ENCODE peak calls at places on chromosomes 6 and 20, in five cellular contexts. O is adipocyte, H is AG09309, M is skeletal muscle cell, C is IMR-90. D is an unnamed sample.

GRCh38 chr20:44646023-44646640 is 5.4 kb downstream of the ADA start:
- DNase-seq in C (peak), H (no peak), O (no peak), M (peak), D (no peak)

GRCh38 chr6:121837545-121838229 is 402.2 kb downstream of the GJA1 start:
- DNase-seq in O (no peak), M (no peak), H (no peak), C (peak), D (no peak)

GRCh38 chr6:67689329-67689728 is 945.8 kb upstream of the ADGRB3 start:
- DNase-seq in H (no peak), O (no peak), C (no peak), M (no peak), D (no peak)

GRCh38 chr20:21808863-21809664 is 103.6 kb downstream of the PAX1 start:
- DNase-seq in C (no peak), O (no peak), M (no peak), H (no peak), D (peak)

GRCh38 chr20:19094959-19095541 is 117.4 kb upstream of the SLC24A3 start:
- DNase-seq in C (no peak), M (no peak), H (no peak), O (no peak), D (no peak)

GRCh38 chr20:48236001-48236400 is 450.7 kb upstream of the SULF2 start:
- DNase-seq in H (no peak), O (no peak), M (no peak), C (no peak), D (no peak)

GRCh38 chr6:149127212-149127611 is 190.3 kb upstream of the TAB2 start:
- DNase-seq in M (peak), C (peak), O (peak), H (no peak), D (no peak)

GRCh38 chr20:12072221-12072944 is 154.7 kb downstream of the BTBD3 start:
- DNase-seq in C (no peak), O (no peak), M (no peak), H (no peak), D (no peak)

GRCh38 chr6:13463941-13464340 is 23.5 kb downstream of the GFOD1 start:
- DNase-seq in O (no peak), M (no peak), H (no peak), C (no peak), D (no peak)

GRCh38 chr20:5919634-5920544 is 30.4 kb downstream of the TRMT6 start:
- DNase-seq in M (no peak), O (no peak), H (no peak), C (no peak), D (no peak)

GRCh38 chr6:153790881-153791473 is 248.1 kb upstream of the OPRM1 start:
- DNase-seq in O (no peak), M (peak), H (no peak), C (no peak), D (no peak)

GRCh38 chr6:157229733-157230132 is 93.6 kb downstream of the TMEM242 start:
- DNase-seq in H (no peak), O (no peak), M (no peak), C (no peak), D (no peak)

GRCh38 chr20:54642733-54643667 is 167.6 kb downstream of the DOK5 start:
- DNase-seq in H (no peak), C (no peak), O (no peak), M (no peak), D (no peak)

GRCh38 chr6:157613011-157613522 is 210.0 kb upstream of the SNX9 start:
- DNase-seq in M (peak), O (peak), C (peak), H (peak), D (no peak)

GRCh38 chr20:34579191-34579661 is 20.7 kb downstream of the MAP1LC3A start:
- DNase-seq in O (peak), H (peak), M (peak), C (peak), D (no peak)

GRCh38 chr6:94050515-94050914 is 631.2 kb upstream of the EPHA7 start:
- DNase-seq in C (no peak), H (no peak), O (no peak), M (no peak), D (no peak)

GRCh38 chr6:139402935-139403386 is 28.5 kb upstream of the CITED2 start:
- DNase-seq in C (peak), M (peak), O (peak), H (peak), D (peak)

GRCh38 chr20:57676517-57677322 is 33.1 kb downstream of the PMEPA1 start:
- DNase-seq in H (no peak), C (no peak), O (no peak), M (no peak), D (no peak)

GRCh38 chr6:123803862-123804681 is at the start of gene NKAIN2:
- DNase-seq in M (no peak), H (no peak), O (peak), C (no peak), D (peak)

GRCh38 chr20:51500311-51500710 is 42.2 kb downstream of the NFATC2 start:
- DNase-seq in C (no peak), H (no peak), M (no peak), O (no peak), D (no peak)

GRCh38 chr20:58839474-58839874 is 11.2 kb downstream of the GNAS-AS1 start:
- DNase-seq in O (peak), C (peak), H (no peak), M (no peak), D (peak)

GRCh38 chr6:143539106-143539505 is 27.6 kb upstream of the FUCA2 start:
- DNase-seq in O (no peak), C (no peak), M (no peak), H (no peak), D (no peak)

GRCh38 chr20:35238170-35238569 is 11.7 kb downstream of the MMP24 start:
- DNase-seq in H (no peak), O (no peak), C (no peak), M (no peak), D (no peak)

GRCh38 chr20:41309817-41310216 is 7.7 kb downstream of the ZHX3 start:
- DNase-seq in H (no peak), C (peak), O (no peak), M (peak), D (no peak)

GRCh38 chr6:17381429-17382147 is 11.8 kb upstream of the CAP2 start:
- DNase-seq in M (peak), O (peak), C (peak), H (peak), D (no peak)

GRCh38 chr6:20757761-20758160 is 223.5 kb downstream of the CDKAL1 start:
- DNase-seq in C (peak), M (peak), H (peak), O (peak), D (no peak)

GRCh38 chr6:53805725-53806124 is 10.9 kb downstream of the LRRC1 start:
- DNase-seq in O (no peak), H (no peak), C (no peak), M (no peak), D (peak)

GRCh38 chr20:31596831-31597482 is 8.1 kb upstream of the ID1 start:
- DNase-seq in H (no peak), M (no peak), O (peak), C (no peak), D (peak)

GRCh38 chr6:157761331-157761921 is 61.6 kb upstream of the SNX9 start:
- DNase-seq in O (peak), H (no peak), M (no peak), C (peak), D (no peak)

GRCh38 chr20:5833309-5833941 is 83.2 kb downstream of the SHLD1 start:
- DNase-seq in O (no peak), C (no peak), H (no peak), M (no peak), D (no peak)

GRCh38 chr6:85810558-85810957 is 167.9 kb upstream of the SYNCRIP start:
- DNase-seq in M (no peak), O (no peak), C (no peak), H (no peak), D (no peak)

GRCh38 chr20:56420940-56421688 is 9.1 kb downstream of the CASS4 start:
- DNase-seq in H (no peak), M (no peak), O (peak), C (no peak), D (no peak)

GRCh38 chr20:49630396-49630951 is 62.5 kb upstream of the PTGIS start:
- DNase-seq in O (no peak), H (no peak), C (no peak), M (no peak), D (no peak)

GRCh38 chr20:40641212-40641611 is 47.8 kb downstream of the MAFB start:
- DNase-seq in M (no peak), C (no peak), H (no peak), O (no peak), D (no peak)

GRCh38 chr20:24658920-24659660 is 189.7 kb downstream of the SYNDIG1 start:
- DNase-seq in M (no peak), C (no peak), O (no peak), H (no peak), D (no peak)

GRCh38 chr6:165820934-165821333 is 157.9 kb upstream of the PDE10A start:
- DNase-seq in H (no peak), M (no peak), O (no peak), C (no peak), D (no peak)

GRCh38 chr20:59587570-59587969 is 16.8 kb upstream of the PHACTR3 start:
- DNase-seq in H (no peak), C (no peak), O (no peak), M (no peak), D (peak)

GRCh38 chr20:62066983-62067433 is 1.3 kb upstream of the TAF4 start:
- DNase-seq in O (peak), H (no peak), C (no peak), M (no peak), D (peak)

GRCh38 chr6:97438011-97438671 is 155.1 kb upstream of the MMS22L start:
- DNase-seq in C (no peak), M (no peak), O (no peak), H (no peak), D (no peak)

GRCh38 chr6:133955136-133955576 is 2.1 kb downstream of the TBPL1 start:
- DNase-seq in O (no peak), M (no peak), H (no peak), C (no peak), D (no peak)
- H3K4me3 ChIP-seq in O (peak), M (no peak), H (no peak), C (no peak), D (no peak)

DNA sequence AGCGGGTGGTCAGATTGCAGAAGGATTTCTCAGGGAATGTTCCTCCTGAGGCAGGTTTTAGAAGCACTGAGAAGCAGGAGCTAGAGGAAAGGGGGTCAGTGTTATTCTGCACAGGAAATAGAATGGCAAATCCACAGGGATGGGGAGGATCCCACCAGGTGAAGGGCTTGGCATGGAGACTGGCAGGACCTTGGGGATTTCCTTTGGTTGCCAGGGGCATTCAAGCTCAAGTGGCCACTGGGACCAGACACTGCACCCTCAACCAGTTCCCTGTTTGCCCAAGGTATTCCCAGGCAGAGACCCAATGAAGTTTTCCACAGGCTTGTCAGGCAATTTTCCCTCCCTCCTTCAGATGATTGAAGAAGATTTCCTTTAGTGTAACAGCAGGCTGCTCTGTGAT is 123.2 kb upstream of the KCNK16 start:
- DNase-seq in M (no peak), C (no peak), O (no peak), H (no peak), D (no peak)
- H3K4me3 ChIP-seq in M (no peak), C (no peak), O (no peak), H (no peak), D (no peak)

GRCh38 chr20:32985596-32985995 is 18.6 kb downstream of the SUN5 start:
- DNase-seq in M (no peak), O (no peak), H (no peak), C (no peak), D (no peak)

GRCh38 chr20:32986331-32986966 is 17.8 kb downstream of the SUN5 start:
- DNase-seq in M (no peak), O (no peak), C (no peak), H (no peak), D (no peak)

GRCh38 chr20:32983459-32984112 is 20.6 kb downstream of the SUN5 start:
- DNase-seq in M (no peak), C (no peak), H (no peak), O (no peak), D (no peak)

GRCh38 chr20:32984196-32984595 is 20.0 kb downstream of the SUN5 start:
- DNase-seq in M (no peak), C (no peak), H (no peak), O (no peak), D (no peak)

DNA sequence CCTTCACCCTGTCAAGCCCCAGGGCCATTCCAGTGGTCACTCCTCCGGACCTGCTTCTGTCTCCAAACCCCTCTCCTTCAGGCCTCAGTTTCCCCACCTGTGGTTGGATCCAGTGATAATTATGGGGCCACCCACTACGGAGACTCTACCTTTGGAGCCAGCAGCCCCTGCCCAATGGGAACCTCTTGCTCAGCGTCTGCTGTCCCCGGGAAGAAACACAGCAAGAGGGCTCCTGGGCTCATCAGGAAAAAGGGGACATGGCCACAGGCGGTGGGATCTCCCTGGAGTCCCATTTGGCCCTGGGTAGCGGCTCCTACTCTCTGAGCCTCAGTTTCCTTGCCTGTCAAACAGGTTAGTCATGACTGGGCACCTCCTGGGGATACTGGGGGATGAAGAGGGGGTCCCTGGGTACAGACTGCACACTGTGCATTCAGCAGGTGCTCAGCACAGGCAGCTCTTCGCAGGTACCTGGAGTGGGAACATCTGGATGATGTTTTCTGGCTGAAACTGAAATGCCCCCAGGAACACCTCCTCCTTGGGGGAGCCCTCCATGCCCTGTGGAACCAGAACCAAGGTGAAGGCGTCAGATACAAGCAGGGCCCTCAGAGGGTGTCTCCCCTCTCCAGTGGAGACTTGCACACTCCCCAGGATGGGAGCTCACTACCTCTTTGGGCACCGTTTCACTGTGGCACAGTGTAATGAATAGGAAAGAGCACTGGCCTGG is 19.4 kb downstream of the SUN5 start:
- DNase-seq in O (no peak), C (no peak), H (no peak), M (no peak), D (no peak)
- H3K4me3 ChIP-seq in O (no peak), C (no peak), H (no peak), M (no peak), D (no peak)

GRCh38 chr6:117485433-117485832 is 3.0 kb downstream of the DCBLD1 start:
- DNase-seq in O (no peak), M (no peak), H (no peak), C (no peak), D (no peak)
- H3K4me3 ChIP-seq in O (no peak), M (peak), H (no peak), C (no peak), D (no peak)

GRCh38 chr6:168132531-168133184 is 53.6 kb upstream of the FRMD1 start:
- DNase-seq in M (no peak), O (peak), H (peak), C (peak), D (peak)
- H3K4me3 ChIP-seq in M (no peak), O (peak), H (no peak), C (no peak), D (no peak)

GRCh38 chr6:137171824-137172733 is 1.4 kb downstream of the IL22RA2 start:
- DNase-seq in M (no peak), C (no peak), O (no peak), H (no peak), D (no peak)
- H3K4me3 ChIP-seq in M (no peak), C (no peak), O (no peak), H (no peak), D (no peak)

DNA sequence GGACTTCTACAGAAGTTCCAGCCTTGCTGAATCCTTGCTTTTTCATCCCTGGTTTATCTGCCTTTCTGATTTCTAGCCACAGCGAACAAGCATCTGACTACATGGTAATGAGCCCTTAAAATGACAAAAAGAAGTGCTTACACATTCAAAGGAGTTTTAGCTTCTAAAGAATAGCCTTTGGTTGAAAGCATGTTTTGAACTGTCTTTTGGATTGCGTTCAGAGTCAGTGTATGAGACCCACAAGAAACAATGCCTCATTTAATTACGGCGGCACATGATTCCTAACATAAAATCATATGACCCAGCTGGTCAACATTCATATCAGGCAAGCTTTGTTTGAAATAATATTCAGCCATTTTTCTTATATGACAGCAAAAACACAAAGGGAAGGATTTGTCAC is 784.2 kb downstream of the KIF16B start:
- DNase-seq in H (no peak), M (no peak), O (peak), C (no peak), D (no peak)
- H3K4me3 ChIP-seq in H (no peak), M (no peak), O (no peak), C (no peak), D (no peak)

D was measured in upper lobe of left lung.